ENCODE peak calls at places on chromosomes 11 and 22, in four cellular contexts. One of them, this sample, is unnamed.

GRCh38 chr22:38981005-38981658 is 1.0 kb upstream of the APOBEC3B start:
- DNase-seq in head of caudate nucleus: peak; percentile 28
- DNase-seq in activated naive CD8-positive, alpha-beta T cell treated with anti-CD3 and anti-CD28 coated beads for 36 hours: no peak
- DNase-seq in nephron progenitor cell: peak; percentile 33
- DNase-seq in this sample: no peak

GRCh38 chr11:45147871-45148270 is 1.4 kb downstream of the PRDM11 start:
- DNase-seq in activated naive CD8-positive, alpha-beta T cell treated with anti-CD3 and anti-CD28 coated beads for 36 hours: no peak
- DNase-seq in nephron progenitor cell: no peak
- DNase-seq in head of caudate nucleus: no peak
- DNase-seq in this sample: no peak

GRCh38 chr11:65571940-65572339 is 398 bp upstream of the FAM89B start:
- DNase-seq in activated naive CD8-positive, alpha-beta T cell treated with anti-CD3 and anti-CD28 coated beads for 36 hours: no peak
- DNase-seq in nephron progenitor cell: no peak
- DNase-seq in head of caudate nucleus: no peak
- DNase-seq in this sample: no peak

GRCh38 chr22:24554316-24555159 is at the start of gene GUCD1:
- DNase-seq in nephron progenitor cell: peak; percentile 46
- DNase-seq in activated naive CD8-positive, alpha-beta T cell treated with anti-CD3 and anti-CD28 coated beads for 36 hours: peak; percentile 34
- DNase-seq in head of caudate nucleus: no peak
- DNase-seq in this sample: peak; percentile 58

GRCh38 chr22:32389685-32390084 is 22.4 kb downstream of the RTCB start:
- DNase-seq in head of caudate nucleus: peak; percentile 27
- DNase-seq in nephron progenitor cell: peak; percentile 42
- DNase-seq in activated naive CD8-positive, alpha-beta T cell treated with anti-CD3 and anti-CD28 coated beads for 36 hours: no peak
- DNase-seq in this sample: no peak

GRCh38 chr11:94325681-94326080 is 21.3 kb downstream of the IZUMO1R start:
- DNase-seq in activated naive CD8-positive, alpha-beta T cell treated with anti-CD3 and anti-CD28 coated beads for 36 hours: peak; percentile 39
- DNase-seq in nephron progenitor cell: peak; percentile 49
- DNase-seq in head of caudate nucleus: no peak
- DNase-seq in this sample: peak; percentile 65

GRCh38 chr11:57568330-57568766 is 876 bp upstream of the UBE2L6 start:
- DNase-seq in head of caudate nucleus: peak; percentile 89
- DNase-seq in activated naive CD8-positive, alpha-beta T cell treated with anti-CD3 and anti-CD28 coated beads for 36 hours: no peak
- DNase-seq in nephron progenitor cell: peak; percentile 90
- DNase-seq in this sample: peak; percentile 96

GRCh38 chr11:119480375-119481020 is 57.5 kb upstream of the THY1 start:
- DNase-seq in activated naive CD8-positive, alpha-beta T cell treated with anti-CD3 and anti-CD28 coated beads for 36 hours: no peak
- DNase-seq in head of caudate nucleus: no peak
- DNase-seq in nephron progenitor cell: no peak
- DNase-seq in this sample: no peak

GRCh38 chr11:17219016-17219415 is 11.2 kb upstream of the PIK3C2A start:
- DNase-seq in activated naive CD8-positive, alpha-beta T cell treated with anti-CD3 and anti-CD28 coated beads for 36 hours: no peak
- DNase-seq in head of caudate nucleus: no peak
- DNase-seq in nephron progenitor cell: no peak
- DNase-seq in this sample: no peak

GRCh38 chr11:13535819-13536218 is 40.0 kb upstream of the PTH start:
- DNase-seq in nephron progenitor cell: no peak
- DNase-seq in activated naive CD8-positive, alpha-beta T cell treated with anti-CD3 and anti-CD28 coated beads for 36 hours: no peak
- DNase-seq in head of caudate nucleus: no peak
- DNase-seq in this sample: no peak

GRCh38 chr11:27081056-27081455 is 40.4 kb downstream of the BBOX1 start:
- DNase-seq in head of caudate nucleus: no peak
- DNase-seq in activated naive CD8-positive, alpha-beta T cell treated with anti-CD3 and anti-CD28 coated beads for 36 hours: no peak
- DNase-seq in nephron progenitor cell: no peak
- DNase-seq in this sample: no peak

GRCh38 chr22:36467042-36467810 is 14.2 kb downstream of the TXN2 start:
- DNase-seq in head of caudate nucleus: no peak
- DNase-seq in nephron progenitor cell: no peak
- DNase-seq in activated naive CD8-positive, alpha-beta T cell treated with anti-CD3 and anti-CD28 coated beads for 36 hours: no peak
- DNase-seq in this sample: no peak

GRCh38 chr11:35781342-35782171 is 119.0 kb downstream of the TRIM44 start:
- DNase-seq in activated naive CD8-positive, alpha-beta T cell treated with anti-CD3 and anti-CD28 coated beads for 36 hours: no peak
- DNase-seq in nephron progenitor cell: no peak
- DNase-seq in head of caudate nucleus: no peak
- DNase-seq in this sample: no peak

GRCh38 chr11:69274531-69275016 is 19.4 kb upstream of the MYEOV start:
- DNase-seq in nephron progenitor cell: no peak
- DNase-seq in head of caudate nucleus: no peak
- DNase-seq in activated naive CD8-positive, alpha-beta T cell treated with anti-CD3 and anti-CD28 coated beads for 36 hours: no peak
- DNase-seq in this sample: no peak

GRCh38 chr11:125950696-125951645 is 5.1 kb downstream of the VSIG10L2 start:
- DNase-seq in activated naive CD8-positive, alpha-beta T cell treated with anti-CD3 and anti-CD28 coated beads for 36 hours: no peak
- DNase-seq in nephron progenitor cell: no peak
- DNase-seq in head of caudate nucleus: no peak
- DNase-seq in this sample: no peak

GRCh38 chr11:11620251-11620965 is 1.4 kb downstream of the GALNT18 start:
- DNase-seq in activated naive CD8-positive, alpha-beta T cell treated with anti-CD3 and anti-CD28 coated beads for 36 hours: peak; percentile 10
- DNase-seq in nephron progenitor cell: peak; percentile 66
- DNase-seq in head of caudate nucleus: peak; percentile 28
- DNase-seq in this sample: peak; percentile 35

GRCh38 chr11:86551286-86551685 is 121.1 kb downstream of the ME3 start:
- DNase-seq in activated naive CD8-positive, alpha-beta T cell treated with anti-CD3 and anti-CD28 coated beads for 36 hours: no peak
- DNase-seq in head of caudate nucleus: no peak
- DNase-seq in nephron progenitor cell: no peak
- DNase-seq in this sample: no peak

GRCh38 chr11:61971177-61972111 is 4.0 kb upstream of the FTH1 start:
- DNase-seq in head of caudate nucleus: peak; percentile 94
- DNase-seq in nephron progenitor cell: peak; percentile 85
- DNase-seq in activated naive CD8-positive, alpha-beta T cell treated with anti-CD3 and anti-CD28 coated beads for 36 hours: peak; percentile 47
- DNase-seq in this sample: peak; percentile 57

GRCh38 chr11:102187416-102188125 is 77.3 kb downstream of the YAP1 start:
- DNase-seq in nephron progenitor cell: no peak
- DNase-seq in activated naive CD8-positive, alpha-beta T cell treated with anti-CD3 and anti-CD28 coated beads for 36 hours: no peak
- DNase-seq in head of caudate nucleus: no peak
- DNase-seq in this sample: no peak

GRCh38 chr11:1889941-1890855 is 1.5 kb downstream of the PRR33 start:
- DNase-seq in activated naive CD8-positive, alpha-beta T cell treated with anti-CD3 and anti-CD28 coated beads for 36 hours: peak; percentile 54
- DNase-seq in nephron progenitor cell: no peak
- DNase-seq in head of caudate nucleus: no peak
- DNase-seq in this sample: no peak

GRCh38 chr11:65718964-65719492 is 1.6 kb downstream of the RNASEH2C start:
- DNase-seq in head of caudate nucleus: no peak
- DNase-seq in activated naive CD8-positive, alpha-beta T cell treated with anti-CD3 and anti-CD28 coated beads for 36 hours: no peak
- DNase-seq in nephron progenitor cell: no peak
- DNase-seq in this sample: no peak

GRCh38 chr11:111086058-111086457 is 159.5 kb upstream of the POU2AF2 start:
- DNase-seq in head of caudate nucleus: no peak
- DNase-seq in nephron progenitor cell: no peak
- DNase-seq in activated naive CD8-positive, alpha-beta T cell treated with anti-CD3 and anti-CD28 coated beads for 36 hours: no peak
- DNase-seq in this sample: no peak

GRCh38 chr22:21697866-21698265 is 32.1 kb downstream of the PPIL2 start:
- DNase-seq in head of caudate nucleus: no peak
- DNase-seq in nephron progenitor cell: no peak
- DNase-seq in activated naive CD8-positive, alpha-beta T cell treated with anti-CD3 and anti-CD28 coated beads for 36 hours: no peak
- DNase-seq in this sample: no peak

GRCh38 chr11:1153951-1154487 is 3.7 kb upstream of the MUC5AC start:
- DNase-seq in activated naive CD8-positive, alpha-beta T cell treated with anti-CD3 and anti-CD28 coated beads for 36 hours: no peak
- DNase-seq in nephron progenitor cell: no peak
- DNase-seq in head of caudate nucleus: no peak
- DNase-seq in this sample: no peak

GRCh38 chr11:12210200-12210599 is 99.8 kb downstream of the MICAL2 start:
- DNase-seq in head of caudate nucleus: no peak
- DNase-seq in activated naive CD8-positive, alpha-beta T cell treated with anti-CD3 and anti-CD28 coated beads for 36 hours: no peak
- DNase-seq in nephron progenitor cell: no peak
- DNase-seq in this sample: no peak

GRCh38 chr11:3224730-3225098 is 6.1 kb upstream of the MRGPRG start:
- DNase-seq in activated naive CD8-positive, alpha-beta T cell treated with anti-CD3 and anti-CD28 coated beads for 36 hours: no peak
- DNase-seq in nephron progenitor cell: peak; percentile 51
- DNase-seq in head of caudate nucleus: no peak
- DNase-seq in this sample: no peak

GRCh38 chr11:68890490-68891231 is 13.0 kb downstream of the MRPL21 start:
- DNase-seq in activated naive CD8-positive, alpha-beta T cell treated with anti-CD3 and anti-CD28 coated beads for 36 hours: no peak
- DNase-seq in head of caudate nucleus: no peak
- DNase-seq in nephron progenitor cell: no peak
- DNase-seq in this sample: no peak

GRCh38 chr11:44575288-44575672 is 9.8 kb downstream of the CD82 start:
- DNase-seq in head of caudate nucleus: no peak
- DNase-seq in activated naive CD8-positive, alpha-beta T cell treated with anti-CD3 and anti-CD28 coated beads for 36 hours: peak; percentile 70
- DNase-seq in nephron progenitor cell: no peak
- DNase-seq in this sample: peak; percentile 77

This sample was measured in activated T-cell treated with anti-CD3 and anti-CD28 coated beads, Interleukin-2, amount 50 U/mL, for 48 hours.